ENCODE peak calls at places on chromosomes 3 and 15, in five cellular contexts. R, L, G, J and I are unnamed samples.

GRCh38 chr3:24682141-24682547 is 187.5 kb upstream of the THRB start:
- DNase-seq in R (no peak), L (no peak), G (no peak), J (no peak), I (no peak)

GRCh38 chr3:11422291-11422690 is 150.1 kb downstream of the ATG7 start:
- DNase-seq in R (no peak), L (no peak), G (no peak), J (no peak), I (no peak)

GRCh38 chr3:194941360-194941955 is 255.8 kb downstream of the FAM43A start:
- DNase-seq in R (no peak), L (no peak), G (no peak), J (no peak), I (no peak)

GRCh38 chr15:70701891-70702568 is 61.3 kb downstream of the UACA start:
- DNase-seq in R (no peak), L (no peak), G (no peak), J (peak), I (no peak)

GRCh38 chr3:155022896-155023295 is 57.2 kb upstream of the MME start:
- DNase-seq in R (no peak), L (no peak), G (no peak), J (no peak), I (no peak)

GRCh38 chr3:9808345-9809037 is 1.6 kb upstream of the TTLL3 start:
- DNase-seq in R (no peak), L (peak), G (no peak), J (peak), I (no peak)

GRCh38 chr15:63497642-63498100 is 6.7 kb upstream of the USP3 start:
- DNase-seq in R (peak), L (no peak), G (peak), J (no peak), I (no peak)

GRCh38 chr15:23687143-23687470 is at the start of gene NDN:
- DNase-seq in R (peak), L (no peak), G (no peak), J (peak), I (no peak)

GRCh38 chr3:183944790-183945189 is 60.1 kb upstream of the PARL start:
- DNase-seq in R (no peak), L (no peak), G (peak), J (no peak), I (no peak)

GRCh38 chr3:136162322-136162721 is 33.8 kb downstream of the MSL2 start:
- DNase-seq in R (no peak), L (no peak), G (no peak), J (no peak), I (no peak)

GRCh38 chr15:78461171-78461881 is 23.3 kb downstream of the IREB2 start:
- DNase-seq in R (no peak), L (no peak), G (no peak), J (no peak), I (no peak)

GRCh38 chr3:53162672-53163458 is 1.9 kb downstream of the PRKCD start:
- DNase-seq in R (no peak), L (no peak), G (no peak), J (no peak), I (no peak)

GRCh38 chr15:91966181-91966552 is 112.7 kb downstream of the SLCO3A1 start:
- DNase-seq in R (no peak), L (no peak), G (no peak), J (no peak), I (no peak)

GRCh38 chr15:29268706-29269484 is 727 bp downstream of the NSMCE3 start:
- DNase-seq in R (peak), L (peak), G (no peak), J (peak), I (no peak)

GRCh38 chr15:84654689-84655453 is 788 bp upstream of the WDR73 start:
- DNase-seq in R (peak), L (peak), G (peak), J (peak), I (no peak)
- H3K27ac ChIP-seq in R (peak), L (peak), G (peak), J (peak), I (peak)

GRCh38 chr15:39582977-39583585 is 2.2 kb downstream of the THBS1 start:
- DNase-seq in R (no peak), L (no peak), G (no peak), J (no peak), I (no peak)

GRCh38 chr15:39584662-39585393 is 3.9 kb downstream of the THBS1 start:
- DNase-seq in R (no peak), L (no peak), G (no peak), J (peak), I (no peak)

GRCh38 chr15:39582286-39582976 is 1.6 kb downstream of the THBS1 start:
- DNase-seq in R (no peak), L (no peak), G (no peak), J (peak), I (no peak)

GRCh38 chr15:39584266-39584659 is 3.4 kb downstream of the THBS1 start:
- DNase-seq in R (no peak), L (no peak), G (no peak), J (no peak), I (no peak)

GRCh38 chr15:39583586-39584265 is 2.8 kb downstream of the THBS1 start:
- DNase-seq in R (no peak), L (peak), G (no peak), J (peak), I (no peak)
- H3K4me3 ChIP-seq in R (peak), L (no peak), G (no peak), J (peak), I (peak)

DNA sequence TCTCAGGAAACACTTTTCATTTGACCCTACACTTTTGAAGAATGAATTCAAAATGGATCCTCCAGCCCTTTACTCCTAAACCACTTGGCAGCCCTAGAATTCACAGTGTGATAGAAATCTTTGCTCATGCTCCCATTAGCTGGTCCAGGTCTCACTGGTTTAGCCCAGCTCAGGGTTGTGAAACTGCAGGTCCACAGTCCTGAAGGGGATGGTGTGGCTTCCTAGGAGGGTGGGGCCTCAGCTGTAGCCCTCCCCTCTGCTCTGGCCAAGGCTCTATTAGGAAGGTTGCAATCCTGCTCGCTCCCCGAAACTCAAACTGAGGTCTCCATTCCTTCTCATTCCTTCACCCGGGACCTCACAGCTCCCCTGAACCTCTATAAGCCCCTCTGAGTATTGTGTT is 21.6 kb upstream of the TICRR start:
- DNase-seq in R (no peak), L (no peak), G (no peak), J (no peak), I (no peak)
- TF ChIP-seq CTCF in R (no peak), L (no peak), G (no peak), J (no peak), I (no peak)

GRCh38 chr15:45884755-45885445 is 250.1 kb downstream of the SQOR start:
- DNase-seq in R (no peak), L (no peak), G (no peak), J (no peak), I (no peak)
- H3K27ac ChIP-seq in R (no peak), L (no peak), G (no peak), J (no peak), I (no peak)

GRCh38 chr3:36525115-36525711 is 144.9 kb downstream of the STAC start:
- DNase-seq in R (no peak), L (no peak), G (no peak), J (peak), I (no peak)
- H3K4me3 ChIP-seq in R (no peak), L (no peak), G (no peak), J (no peak), I (no peak)